ENCODE peak calls at places on chromosomes 2 and 18, in nine cellular contexts. T is GM12865; Z is cardiac fibroblast; Y is stimulated activated CD4-positive, alpha-beta T cell treated with anti-CD3 and anti-CD28 coated beads, TNF-alpha, amount 100 ng/mL, for 4 hours; H is C1 segment of cervical spinal cord; W is LNCaP clone FGC; G is brain microvascular endothelial cell; N is left cardiac atrium; E is HCT116. Q is an unnamed sample.

GRCh38 chr2:190159453-190159852 is 96.9 kb upstream of the MSTN start:
- DNase-seq in T (no peak), Z (peak), Y (no peak), H (no peak), W (no peak), G (no peak), N (no peak), E (no peak), Q (no peak)

GRCh38 chr2:117989854-117990438 is 23.9 kb downstream of the CCDC93 start:
- DNase-seq in T (no peak), Z (no peak), Y (no peak), H (no peak), W (no peak), G (no peak), N (no peak), E (no peak), Q (no peak)

GRCh38 chr18:62183578-62184195 is 3.2 kb downstream of the PIGN start:
- DNase-seq in T (peak), Z (peak), Y (no peak), H (no peak), W (no peak), G (peak), N (no peak), E (peak), Q (peak)

GRCh38 chr2:236719192-236719635 is 149.6 kb downstream of the ACKR3 start:
- DNase-seq in T (no peak), Z (no peak), Y (no peak), H (no peak), W (no peak), G (no peak), N (no peak), E (no peak), Q (no peak)

GRCh38 chr2:1738646-1739302 is 5.5 kb downstream of the PXDN start:
- DNase-seq in T (no peak), Z (no peak), Y (no peak), H (no peak), W (no peak), G (no peak), N (peak), E (no peak), Q (no peak)

GRCh38 chr18:47882641-47883040 is 47.8 kb downstream of the SMAD2 start:
- DNase-seq in T (no peak), Z (peak), Y (no peak), H (no peak), W (no peak), G (no peak), N (no peak), E (no peak), Q (no peak)

GRCh38 chr2:105052773-105053172 is 14.9 kb downstream of the MRPS9 start:
- DNase-seq in T (no peak), Z (peak), Y (no peak), H (no peak), W (no peak), G (no peak), N (peak), E (no peak), Q (no peak)

GRCh38 chr18:35703043-35703688 is 121.6 kb downstream of the GALNT1 start:
- DNase-seq in T (no peak), Z (peak), Y (no peak), H (no peak), W (no peak), G (no peak), N (no peak), E (no peak), Q (no peak)

GRCh38 chr2:143939976-143940375 is 579.9 kb downstream of the ZEB2 start:
- DNase-seq in T (no peak), Z (peak), Y (no peak), H (no peak), W (no peak), G (no peak), N (no peak), E (no peak), Q (no peak)

GRCh38 chr2:289362-290089 is 1.6 kb upstream of the ALKAL2 start:
- DNase-seq in T (no peak), Z (no peak), Y (no peak), H (no peak), W (no peak), G (no peak), N (no peak), E (no peak), Q (peak)

GRCh38 chr2:55885129-55885943 is 38.2 kb downstream of the EFEMP1 start:
- DNase-seq in T (no peak), Z (peak), Y (no peak), H (no peak), W (no peak), G (peak), N (no peak), E (peak), Q (peak)

GRCh38 chr2:172098650-172099471 is 3.8 kb downstream of the DLX2 start:
- DNase-seq in T (peak), Z (peak), Y (no peak), H (no peak), W (no peak), G (peak), N (peak), E (no peak), Q (no peak)

GRCh38 chr2:168494190-168494711 is 38.2 kb downstream of the CERS6 start:
- DNase-seq in T (no peak), Z (peak), Y (no peak), H (no peak), W (no peak), G (peak), N (no peak), E (peak), Q (peak)

GRCh38 chr2:63226297-63226696 is 175.7 kb downstream of the OTX1 start:
- DNase-seq in T (no peak), Z (no peak), Y (no peak), H (no peak), W (no peak), G (no peak), N (no peak), E (no peak), Q (no peak)

GRCh38 chr2:85716346-85716880 is 22.3 kb downstream of the GNLY start:
- DNase-seq in T (no peak), Z (no peak), Y (no peak), H (no peak), W (no peak), G (no peak), N (no peak), E (no peak), Q (no peak)

GRCh38 chr18:32759768-32760167 is 13.1 kb downstream of the KLHL14 start:
- DNase-seq in T (no peak), Z (no peak), Y (no peak), H (no peak), W (no peak), G (no peak), N (no peak), E (no peak), Q (no peak)

GRCh38 chr2:145126146-145126545 is 606.2 kb upstream of the ZEB2 start:
- DNase-seq in T (no peak), Z (no peak), Y (no peak), H (no peak), W (no peak), G (no peak), N (no peak), E (no peak), Q (no peak)

GRCh38 chr2:197795277-197795676 is 9.1 kb upstream of the PLCL1 start:
- DNase-seq in T (no peak), Z (no peak), Y (no peak), H (no peak), W (no peak), G (no peak), N (no peak), E (no peak), Q (no peak)

GRCh38 chr18:11946756-11947155 is 34.6 kb upstream of the IMPA2 start:
- DNase-seq in T (no peak), Z (peak), Y (no peak), H (no peak), W (peak), G (peak), N (peak), E (no peak), Q (peak)

GRCh38 chr2:232502901-232503791 is 15.5 kb upstream of the ECEL1 start:
- DNase-seq in T (no peak), Z (peak), Y (peak), H (no peak), W (no peak), G (peak), N (peak), E (no peak), Q (peak)

GRCh38 chr2:70036290-70036689 is 51.0 kb upstream of the PCBP1 start:
- DNase-seq in T (no peak), Z (no peak), Y (no peak), H (no peak), W (no peak), G (no peak), N (no peak), E (no peak), Q (no peak)

Q was measured in dermis microvascular lymphatic vessel endothelial cell.